ENCODE peak calls at places on chromosome 18, in four cellular contexts. X, M, U and E are unnamed samples.

GRCh38 chr18:37742436-37742835 is 176.8 kb upstream of the CELF4 start:
- DNase-seq in X (no peak), M (no peak), U (no peak), E (peak)

GRCh38 chr18:57534535-57534934 is 52.0 kb downstream of the FECH start:
- DNase-seq in X (no peak), M (no peak), U (no peak), E (no peak)

GRCh38 chr18:36899289-36899688 is 70.4 kb downstream of the KIAA1328 start:
- DNase-seq in X (peak), M (peak), U (no peak), E (no peak)

GRCh38 chr18:57943723-57944122 is 100.3 kb upstream of the NEDD4L start:
- DNase-seq in X (no peak), M (no peak), U (no peak), E (no peak)

GRCh38 chr18:38648184-38648583 is 1082.6 kb upstream of the CELF4 start:
- DNase-seq in X (no peak), M (no peak), U (no peak), E (no peak)

GRCh38 chr18:73563345-73563744 is 584.3 kb downstream of the FBXO15 start:
- DNase-seq in X (no peak), M (no peak), U (no peak), E (no peak)

GRCh38 chr18:29154758-29155725 is 978.1 kb upstream of the CDH2 start:
- DNase-seq in X (no peak), M (no peak), U (no peak), E (no peak)

GRCh38 chr18:23406271-23406787 is 46.8 kb upstream of the RIOK3 start:
- DNase-seq in X (no peak), M (peak), U (no peak), E (no peak)

GRCh38 chr18:7117390-7118355 is at the start of gene LAMA1:
- DNase-seq in X (no peak), M (no peak), U (no peak), E (peak)

GRCh38 chr18:79553154-79553553 is 126.4 kb upstream of the CTDP1 start:
- DNase-seq in X (no peak), M (no peak), U (no peak), E (no peak)

GRCh38 chr18:79554945-79555645 is 124.5 kb upstream of the CTDP1 start:
- DNase-seq in X (no peak), M (no peak), U (no peak), E (no peak)

GRCh38 chr18:79555885-79556284 is 123.7 kb upstream of the CTDP1 start:
- DNase-seq in X (no peak), M (no peak), U (no peak), E (no peak)

GRCh38 chr18:79553696-79554095 is 125.9 kb upstream of the CTDP1 start:
- DNase-seq in X (no peak), M (no peak), U (no peak), E (no peak)

GRCh38 chr18:79554321-79554720 is 125.3 kb upstream of the CTDP1 start:
- DNase-seq in X (no peak), M (no peak), U (no peak), E (no peak)
- TF ChIP-seq CBFB in X (no peak), M (no peak), U (no peak), E (no peak)

DNA sequence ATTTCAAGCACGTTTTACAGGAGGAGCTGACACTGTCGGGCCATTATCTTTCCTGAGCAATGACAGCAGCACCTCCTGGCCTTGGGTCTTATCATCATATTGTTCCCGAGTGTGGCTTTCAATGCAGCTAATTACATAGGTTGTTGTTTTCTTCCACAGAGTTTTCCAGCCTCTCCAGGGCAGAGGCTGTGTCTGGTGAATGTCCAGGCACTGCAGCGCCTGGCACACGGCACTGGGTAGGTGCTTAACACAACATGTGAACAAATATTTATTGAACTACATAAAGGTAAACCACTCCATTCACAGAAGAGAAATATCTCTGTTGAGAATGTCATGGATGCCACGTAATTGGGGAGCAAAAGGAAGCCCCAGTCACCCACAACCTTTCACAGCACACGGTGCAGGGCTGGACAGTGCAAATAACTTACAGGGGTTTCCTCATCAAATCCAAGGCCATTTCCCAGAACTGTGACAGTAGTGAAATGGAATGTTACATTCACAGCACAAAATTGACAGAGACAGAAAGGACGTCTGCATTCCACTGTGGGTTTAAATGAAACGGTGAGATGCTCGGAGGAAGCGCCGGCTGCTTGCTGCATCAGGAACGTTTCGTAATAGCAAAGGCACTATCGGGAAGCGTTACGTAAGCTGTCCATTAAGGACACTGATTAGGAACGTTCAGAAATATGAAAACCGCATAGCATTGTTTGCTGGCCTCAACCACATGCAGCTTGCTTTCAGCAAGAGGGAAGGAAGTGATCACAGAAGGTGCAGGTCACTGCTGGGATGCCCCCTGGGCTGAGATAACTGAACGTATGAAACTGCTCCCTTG is 6.4 kb upstream of the KCNG2 start:
- DNase-seq in X (no peak), M (peak), U (no peak), E (no peak)
- TF ChIP-seq CBFB in X (no peak), M (peak), U (no peak), E (no peak)

GRCh38 chr18:22033085-22033484 is 136.3 kb upstream of the GATA6 start:
- DNase-seq in X (no peak), M (no peak), U (no peak), E (no peak)
- TF ChIP-seq CBFB in X (no peak), M (no peak), U (no peak), E (no peak)

DNA sequence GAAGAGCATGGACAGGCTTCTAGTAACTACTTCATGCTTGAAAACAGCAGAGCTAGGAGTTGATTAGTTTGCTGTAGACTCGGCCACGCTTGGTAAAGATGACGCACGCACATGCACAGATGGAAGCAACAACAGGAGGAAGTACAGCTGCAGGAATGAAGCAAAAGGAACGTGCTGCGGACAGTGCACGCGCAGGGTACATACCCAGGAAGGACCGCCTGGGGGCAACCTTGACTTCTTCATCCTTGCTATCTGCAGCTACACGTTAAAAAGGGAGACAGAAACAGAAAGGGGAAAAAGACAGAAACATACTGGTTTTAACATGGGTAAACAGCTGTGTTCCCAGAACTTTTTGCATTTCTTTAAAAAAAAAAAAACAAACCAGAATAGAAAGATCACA is 17.7 kb downstream of the SLC66A2 start:
- DNase-seq in X (no peak), M (peak), U (no peak), E (peak)
- TF ChIP-seq CBFB in X (no peak), M (no peak), U (no peak), E (no peak)

GRCh38 chr18:697771-698170 is 14.7 kb downstream of the ENOSF1 start:
- DNase-seq in X (no peak), M (no peak), U (no peak), E (no peak)

GRCh38 chr18:692841-693240 is 19.6 kb downstream of the ENOSF1 start:
- DNase-seq in X (no peak), M (no peak), U (no peak), E (no peak)

DNA sequence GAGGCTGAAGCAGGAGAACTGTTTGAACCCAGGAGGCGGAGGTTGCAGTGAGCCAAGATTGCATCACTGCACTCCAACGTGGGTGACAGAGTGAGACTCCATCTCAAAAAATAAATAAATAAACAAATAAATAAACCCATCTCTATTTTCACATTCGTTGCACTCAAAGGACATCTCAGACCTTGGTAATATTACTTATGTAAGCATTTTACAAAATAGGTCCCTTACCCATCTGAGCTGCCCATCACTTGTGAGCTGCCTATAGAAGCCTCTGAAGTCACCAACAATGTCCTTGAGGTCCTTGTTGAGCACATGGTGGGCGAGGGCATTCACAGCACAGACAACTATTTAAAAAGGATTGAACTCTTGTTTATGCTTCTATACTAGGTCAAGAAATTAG is 15.4 kb downstream of the ENOSF1 start:
- DNase-seq in X (no peak), M (no peak), U (no peak), E (no peak)
- TF ChIP-seq CBFB in X (no peak), M (no peak), U (no peak), E (no peak)

DNA sequence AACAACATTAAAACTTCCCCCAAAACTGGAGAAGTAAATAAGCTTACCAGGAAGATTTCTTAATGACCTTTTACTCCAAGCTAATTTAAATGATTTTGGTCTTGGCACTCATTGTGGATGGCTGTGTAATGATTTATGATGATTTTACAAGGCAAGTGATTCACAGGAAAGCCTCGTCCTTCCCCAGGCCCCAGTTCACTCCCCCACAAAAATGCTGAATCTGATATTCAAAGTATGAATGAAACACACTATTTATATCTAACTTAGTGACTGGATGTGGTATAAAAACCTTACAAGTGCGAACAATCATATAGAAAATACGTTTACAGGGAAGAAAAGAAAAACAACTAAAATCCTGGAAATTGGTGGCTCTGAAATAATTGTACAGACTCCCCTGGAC is 49.8 kb downstream of the ZNF516 start:
- DNase-seq in X (no peak), M (no peak), U (no peak), E (no peak)
- TF ChIP-seq CBFB in X (no peak), M (no peak), U (no peak), E (no peak)